ENCODE peak calls at places on chromosomes 6 and 20, in ten cellular contexts. One of them, this sample, is unnamed.

GRCh38 chr6:148166339-148166949 is 176.2 kb upstream of the SASH1 start:
- DNase-seq in HepG2: peak; percentile 59
- DNase-seq in omental fat pad: no peak
- DNase-seq in Calu3: no peak
- DNase-seq in GM20000: peak; percentile 27
- DNase-seq in colonic mucosa: no peak
- DNase-seq in neural progenitor cell: peak; percentile 61
- DNase-seq in neural crest cell: no peak
- DNase-seq in Caco-2: no peak
- DNase-seq in cardiac fibroblast: peak; percentile 80
- DNase-seq in this sample: no peak

GRCh38 chr6:122389704-122390103 is 9.7 kb upstream of the HSF2 start:
- DNase-seq in HepG2: peak; percentile 23
- DNase-seq in cardiac fibroblast: peak; percentile 8
- DNase-seq in colonic mucosa: no peak
- DNase-seq in Caco-2: no peak
- DNase-seq in omental fat pad: no peak
- DNase-seq in neural progenitor cell: no peak
- DNase-seq in neural crest cell: no peak
- DNase-seq in Calu3: no peak
- DNase-seq in GM20000: no peak
- DNase-seq in this sample: no peak

GRCh38 chr6:52390361-52390727 is 28.4 kb downstream of the PAQR8 start:
- DNase-seq in colonic mucosa: peak; percentile 40
- DNase-seq in HepG2: peak; percentile 74
- DNase-seq in Calu3: peak; percentile 58
- DNase-seq in Caco-2: no peak
- DNase-seq in cardiac fibroblast: peak; percentile 63
- DNase-seq in neural progenitor cell: no peak
- DNase-seq in GM20000: peak; percentile 47
- DNase-seq in omental fat pad: no peak
- DNase-seq in neural crest cell: no peak
- DNase-seq in this sample: peak; percentile 73

GRCh38 chr6:45209762-45210161 is 118.4 kb upstream of the RUNX2 start:
- DNase-seq in GM20000: no peak
- DNase-seq in Caco-2: no peak
- DNase-seq in HepG2: no peak
- DNase-seq in neural progenitor cell: no peak
- DNase-seq in Calu3: no peak
- DNase-seq in colonic mucosa: no peak
- DNase-seq in cardiac fibroblast: peak; percentile 59
- DNase-seq in omental fat pad: no peak
- DNase-seq in neural crest cell: no peak
- DNase-seq in this sample: no peak

GRCh38 chr6:110528051-110528929 is 51.9 kb upstream of the SLC22A16 start:
- DNase-seq in GM20000: peak; percentile 58
- DNase-seq in neural crest cell: peak; percentile 46
- DNase-seq in HepG2: peak; percentile 62
- DNase-seq in neural progenitor cell: peak; percentile 75
- DNase-seq in cardiac fibroblast: peak; percentile 94
- DNase-seq in Caco-2: no peak
- DNase-seq in Calu3: peak; percentile 62
- DNase-seq in omental fat pad: no peak
- DNase-seq in colonic mucosa: peak; percentile 66
- DNase-seq in this sample: peak; percentile 73

GRCh38 chr6:149488815-149489214 is 4.0 kb upstream of the ZC3H12D start:
- DNase-seq in neural progenitor cell: no peak
- DNase-seq in Calu3: no peak
- DNase-seq in GM20000: peak; percentile 29
- DNase-seq in neural crest cell: no peak
- DNase-seq in Caco-2: no peak
- DNase-seq in colonic mucosa: peak; percentile 16
- DNase-seq in HepG2: no peak
- DNase-seq in omental fat pad: no peak
- DNase-seq in cardiac fibroblast: no peak
- DNase-seq in this sample: peak; percentile 76

GRCh38 chr6:151749341-151749740 is 58.1 kb upstream of the ESR1 start:
- DNase-seq in Caco-2: no peak
- DNase-seq in neural crest cell: no peak
- DNase-seq in neural progenitor cell: no peak
- DNase-seq in Calu3: no peak
- DNase-seq in GM20000: no peak
- DNase-seq in HepG2: no peak
- DNase-seq in colonic mucosa: no peak
- DNase-seq in cardiac fibroblast: no peak
- DNase-seq in omental fat pad: no peak
- DNase-seq in this sample: no peak

GRCh38 chr6:4395386-4395785 is 260.0 kb upstream of the ECI2 start:
- DNase-seq in colonic mucosa: no peak
- DNase-seq in HepG2: no peak
- DNase-seq in neural crest cell: no peak
- DNase-seq in GM20000: no peak
- DNase-seq in neural progenitor cell: no peak
- DNase-seq in omental fat pad: no peak
- DNase-seq in Caco-2: no peak
- DNase-seq in cardiac fibroblast: no peak
- DNase-seq in Calu3: no peak
- DNase-seq in this sample: no peak

GRCh38 chr20:62821726-62822210 is 4.9 kb downstream of the COL9A3 start:
- DNase-seq in colonic mucosa: no peak
- DNase-seq in neural progenitor cell: no peak
- DNase-seq in GM20000: no peak
- DNase-seq in neural crest cell: no peak
- DNase-seq in Calu3: no peak
- DNase-seq in omental fat pad: no peak
- DNase-seq in cardiac fibroblast: no peak
- DNase-seq in Caco-2: no peak
- DNase-seq in HepG2: no peak
- DNase-seq in this sample: no peak

GRCh38 chr20:62822239-62822787 is 5.5 kb downstream of the COL9A3 start:
- DNase-seq in neural crest cell: no peak
- DNase-seq in HepG2: peak; percentile 64
- DNase-seq in cardiac fibroblast: no peak
- DNase-seq in Caco-2: no peak
- DNase-seq in neural progenitor cell: no peak
- DNase-seq in Calu3: no peak
- DNase-seq in colonic mucosa: no peak
- DNase-seq in omental fat pad: no peak
- DNase-seq in GM20000: no peak
- DNase-seq in this sample: no peak

GRCh38 chr20:62823688-62824475 is 7.0 kb downstream of the COL9A3 start:
- DNase-seq in neural crest cell: no peak
- DNase-seq in Caco-2: no peak
- DNase-seq in HepG2: no peak
- DNase-seq in GM20000: no peak
- DNase-seq in colonic mucosa: no peak
- DNase-seq in omental fat pad: no peak
- DNase-seq in neural progenitor cell: peak; percentile 72
- DNase-seq in cardiac fibroblast: no peak
- DNase-seq in Calu3: no peak
- DNase-seq in this sample: no peak

GRCh38 chr20:62824476-62825287 is 7.8 kb downstream of the COL9A3 start:
- DNase-seq in cardiac fibroblast: no peak
- DNase-seq in GM20000: no peak
- DNase-seq in colonic mucosa: peak; percentile 76
- DNase-seq in Calu3: peak; percentile 77
- DNase-seq in neural progenitor cell: peak; percentile 85
- DNase-seq in neural crest cell: peak; percentile 46
- DNase-seq in HepG2: peak; percentile 62
- DNase-seq in Caco-2: no peak
- DNase-seq in omental fat pad: no peak
- DNase-seq in this sample: no peak

GRCh38 chr20:62822788-62823651 is 6.2 kb downstream of the COL9A3 start:
- DNase-seq in Calu3: peak; percentile 89
- DNase-seq in neural progenitor cell: peak; percentile 68
- DNase-seq in colonic mucosa: peak; percentile 82
- DNase-seq in HepG2: peak; percentile 98
- DNase-seq in GM20000: peak; percentile 88
- DNase-seq in omental fat pad: no peak
- DNase-seq in Caco-2: peak; percentile 88
- DNase-seq in neural crest cell: no peak
- DNase-seq in cardiac fibroblast: peak; percentile 29
- DNase-seq in this sample: peak; percentile 75
- TF ChIP-seq CTCF in Calu3: peak; percentile 39
- TF ChIP-seq CTCF in neural progenitor cell: peak; percentile 55
- TF ChIP-seq CTCF in colonic mucosa: peak; percentile 50
- TF ChIP-seq CTCF in HepG2: peak; percentile 99
- TF ChIP-seq CTCF in GM20000: peak; percentile 75
- TF ChIP-seq CTCF in omental fat pad: no peak
- TF ChIP-seq CTCF in Caco-2: peak; percentile 36
- TF ChIP-seq CTCF in neural crest cell: peak; percentile 45
- TF ChIP-seq CTCF in cardiac fibroblast: peak; percentile 15
- TF ChIP-seq CTCF in this sample: peak; percentile 53

GRCh38 chr6:44152533-44152932 is 6.1 kb upstream of the CAPN11 start:
- DNase-seq in HepG2: no peak
- DNase-seq in cardiac fibroblast: no peak
- DNase-seq in Calu3: no peak
- DNase-seq in neural crest cell: no peak
- DNase-seq in GM20000: no peak
- DNase-seq in neural progenitor cell: no peak
- DNase-seq in omental fat pad: no peak
- DNase-seq in colonic mucosa: no peak
- DNase-seq in Caco-2: no peak
- DNase-seq in this sample: no peak

GRCh38 chr6:44150317-44150917 is 8.2 kb upstream of the CAPN11 start:
- DNase-seq in Calu3: no peak
- DNase-seq in colonic mucosa: no peak
- DNase-seq in omental fat pad: no peak
- DNase-seq in neural progenitor cell: no peak
- DNase-seq in HepG2: no peak
- DNase-seq in Caco-2: no peak
- DNase-seq in neural crest cell: no peak
- DNase-seq in cardiac fibroblast: no peak
- DNase-seq in GM20000: no peak
- DNase-seq in this sample: no peak

GRCh38 chr6:44152109-44152461 is 6.5 kb upstream of the CAPN11 start:
- DNase-seq in cardiac fibroblast: no peak
- DNase-seq in Calu3: no peak
- DNase-seq in neural crest cell: no peak
- DNase-seq in colonic mucosa: no peak
- DNase-seq in omental fat pad: no peak
- DNase-seq in HepG2: no peak
- DNase-seq in neural progenitor cell: no peak
- DNase-seq in Caco-2: no peak
- DNase-seq in GM20000: no peak
- DNase-seq in this sample: no peak

GRCh38 chr6:44149369-44150012 is 9.1 kb upstream of the CAPN11 start:
- DNase-seq in HepG2: no peak
- DNase-seq in GM20000: no peak
- DNase-seq in neural crest cell: no peak
- DNase-seq in colonic mucosa: no peak
- DNase-seq in Calu3: no peak
- DNase-seq in cardiac fibroblast: no peak
- DNase-seq in neural progenitor cell: no peak
- DNase-seq in omental fat pad: no peak
- DNase-seq in Caco-2: no peak
- DNase-seq in this sample: no peak

GRCh38 chr6:44151348-44152108 is 7.1 kb upstream of the CAPN11 start:
- DNase-seq in HepG2: peak; percentile 39
- DNase-seq in cardiac fibroblast: peak; percentile 67
- DNase-seq in neural crest cell: peak; percentile 83
- DNase-seq in Calu3: peak; percentile 92
- DNase-seq in GM20000: peak; percentile 89
- DNase-seq in neural progenitor cell: peak; percentile 90
- DNase-seq in colonic mucosa: peak; percentile 77
- DNase-seq in Caco-2: no peak
- DNase-seq in omental fat pad: peak; percentile 74
- DNase-seq in this sample: peak; percentile 86
- TF ChIP-seq CTCF in HepG2: peak; percentile 100
- TF ChIP-seq CTCF in cardiac fibroblast: peak; percentile 79
- TF ChIP-seq CTCF in neural crest cell: peak; percentile 99
- TF ChIP-seq CTCF in Calu3: peak; percentile 100
- TF ChIP-seq CTCF in GM20000: peak; percentile 95
- TF ChIP-seq CTCF in neural progenitor cell: peak; percentile 100
- TF ChIP-seq CTCF in colonic mucosa: peak; percentile 99
- TF ChIP-seq CTCF in Caco-2: peak; percentile 97
- TF ChIP-seq CTCF in omental fat pad: peak; percentile 100
- TF ChIP-seq CTCF in this sample: peak; percentile 99

DNA sequence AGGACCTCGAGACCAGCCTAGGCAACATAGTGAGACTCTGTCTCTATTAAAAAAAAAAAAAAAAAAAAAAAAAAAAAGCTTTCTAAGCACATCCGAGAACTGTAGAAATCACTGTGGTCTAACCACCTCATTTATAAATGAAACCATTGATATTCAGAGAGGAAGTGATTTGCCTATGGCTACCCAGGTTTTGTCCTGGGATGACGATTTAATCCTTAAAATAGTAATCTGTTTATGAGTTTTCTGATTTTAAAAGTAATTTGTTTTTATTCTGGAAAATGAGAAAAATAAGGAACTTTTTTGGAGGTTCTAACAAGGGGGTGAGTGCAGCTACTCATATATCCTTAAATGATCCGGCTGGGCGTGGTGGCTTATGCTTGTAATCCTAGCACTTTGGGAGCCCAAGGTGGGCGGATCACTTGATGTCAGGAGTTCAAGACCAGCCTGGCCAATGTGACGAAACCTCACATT is 6.5 kb upstream of the BTN3A2 start:
- DNase-seq in colonic mucosa: no peak
- DNase-seq in HepG2: no peak
- DNase-seq in neural crest cell: no peak
- DNase-seq in GM20000: peak; percentile 65
- DNase-seq in Calu3: no peak
- DNase-seq in neural progenitor cell: no peak
- DNase-seq in cardiac fibroblast: no peak
- DNase-seq in omental fat pad: no peak
- DNase-seq in Caco-2: no peak
- DNase-seq in this sample: peak; percentile 18
- TF ChIP-seq CTCF in colonic mucosa: no peak
- TF ChIP-seq CTCF in HepG2: no peak
- TF ChIP-seq CTCF in neural crest cell: no peak
- TF ChIP-seq CTCF in GM20000: no peak
- TF ChIP-seq CTCF in Calu3: no peak
- TF ChIP-seq CTCF in neural progenitor cell: no peak
- TF ChIP-seq CTCF in cardiac fibroblast: no peak
- TF ChIP-seq CTCF in omental fat pad: no peak
- TF ChIP-seq CTCF in Caco-2: no peak
- TF ChIP-seq CTCF in this sample: no peak

DNA sequence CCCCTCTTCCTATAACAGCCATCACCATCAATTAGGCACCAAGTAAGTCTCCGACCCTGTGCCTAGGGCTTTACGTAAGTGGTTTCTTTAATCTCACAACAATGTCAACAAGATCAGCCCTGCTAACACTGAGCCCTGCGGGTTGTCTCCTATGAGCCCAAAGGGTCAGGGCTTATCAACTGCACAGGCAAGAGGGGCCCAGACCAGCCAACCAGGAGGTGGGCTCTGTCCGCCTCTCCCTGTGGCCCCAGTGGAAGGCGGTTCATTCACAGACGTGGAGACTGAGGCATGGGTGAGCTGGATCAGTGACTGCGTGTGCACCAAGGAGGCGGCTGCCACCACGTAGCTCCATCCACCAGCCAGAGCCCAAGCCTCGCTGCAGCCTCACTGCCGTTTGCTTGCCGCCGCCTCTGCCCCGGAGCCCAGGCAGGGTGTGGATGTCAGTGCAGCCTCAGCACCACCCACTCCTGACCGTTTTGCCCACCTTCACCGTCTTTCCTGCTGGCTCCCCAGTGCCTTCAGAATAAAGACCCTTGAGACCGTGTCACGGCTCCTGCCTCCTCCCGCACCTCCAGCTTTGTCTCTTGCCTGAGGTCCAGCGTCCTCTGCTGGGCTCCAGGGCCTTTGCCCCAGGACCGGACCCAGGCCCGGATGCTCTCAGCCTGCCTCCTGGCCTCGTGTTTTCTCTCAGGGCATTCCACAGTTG is 78.7 kb downstream of the DLL1 start:
- DNase-seq in Caco-2: peak; percentile 13
- DNase-seq in neural progenitor cell: peak; percentile 46
- DNase-seq in cardiac fibroblast: no peak
- DNase-seq in neural crest cell: no peak
- DNase-seq in omental fat pad: no peak
- DNase-seq in GM20000: no peak
- DNase-seq in Calu3: no peak
- DNase-seq in HepG2: no peak
- DNase-seq in colonic mucosa: peak; percentile 11
- DNase-seq in this sample: no peak
- TF ChIP-seq CTCF in Caco-2: no peak
- TF ChIP-seq CTCF in neural progenitor cell: peak; percentile 22
- TF ChIP-seq CTCF in cardiac fibroblast: no peak
- TF ChIP-seq CTCF in neural crest cell: no peak
- TF ChIP-seq CTCF in omental fat pad: no peak
- TF ChIP-seq CTCF in GM20000: no peak
- TF ChIP-seq CTCF in Calu3: no peak
- TF ChIP-seq CTCF in HepG2: no peak
- TF ChIP-seq CTCF in colonic mucosa: no peak
- TF ChIP-seq CTCF in this sample: no peak